ENCODE peak calls at places on chromosomes 12 and 14, in seven cellular contexts. A, K, J, Z, I, Q and R are unnamed samples.

GRCh38 chr12:1583421-1584078 is 10.8 kb downstream of the FBXL14 start:
- DNase-seq in A (peak), J (peak), I (peak), Q (peak), K (peak), Z (peak), R (peak)

GRCh38 chr14:32397871-32398640 is 69.0 kb downstream of the AKAP6 start:
- DNase-seq in K (no peak), A (no peak), J (no peak), Q (peak), I (peak), Z (no peak), R (no peak)

GRCh38 chr12:29278673-29279420 is 102.1 kb downstream of the ERGIC2 start:
- DNase-seq in I (peak), J (no peak), A (no peak), K (no peak), Q (no peak), Z (no peak), R (no peak)

GRCh38 chr12:75889214-75889613 is 142.4 kb downstream of the PHLDA1 start:
- DNase-seq in K (no peak), I (no peak), A (no peak), Z (no peak), J (no peak), Q (no peak), R (peak)

GRCh38 chr12:107761502-107761904 is 566 bp upstream of the PRDM4 start:
- DNase-seq in K (no peak), Z (no peak), Q (no peak), A (no peak), J (no peak), I (no peak), R (no peak)

GRCh38 chr14:50631408-50631821 is 36.7 kb downstream of the SAV1 start:
- DNase-seq in I (peak), Q (no peak), Z (no peak), A (no peak), K (no peak), J (no peak), R (no peak)

GRCh38 chr12:123572391-123572790 is 12.0 kb upstream of the TMED2 start:
- DNase-seq in A (no peak), J (no peak), K (no peak), I (no peak), Q (no peak), Z (no peak), R (no peak)

GRCh38 chr12:123115409-123116111 is 35.3 kb downstream of the PITPNM2 start:
- DNase-seq in A (peak), I (peak), K (no peak), Q (no peak), J (no peak), Z (no peak), R (no peak)

GRCh38 chr12:1439687-1440086 is 154.7 kb downstream of the FBXL14 start:
- DNase-seq in J (no peak), A (no peak), I (no peak), K (no peak), Q (no peak), Z (peak), R (no peak)

GRCh38 chr14:59582161-59582560 is 5.5 kb upstream of the CCDC175 start:
- DNase-seq in A (no peak), I (no peak), Z (no peak), Q (no peak), K (no peak), J (no peak), R (no peak)

GRCh38 chr14:101058571-101058970 is 155.0 kb upstream of the RTL1 start:
- DNase-seq in I (peak), K (no peak), A (no peak), Z (no peak), J (no peak), Q (no peak), R (no peak)

GRCh38 chr12:111298583-111299436 is 70.1 kb downstream of the PHETA1 start:
- DNase-seq in Z (peak), A (peak), K (no peak), Q (peak), I (peak), J (peak), R (peak)

GRCh38 chr12:5716221-5716620 is 228.8 kb downstream of the ANO2 start:
- DNase-seq in I (peak), Q (no peak), Z (no peak), A (no peak), K (no peak), J (no peak), R (no peak)

GRCh38 chr12:15193927-15194326 is 27.3 kb downstream of the RERG start:
- DNase-seq in K (no peak), I (no peak), A (no peak), J (no peak), Z (no peak), Q (peak), R (no peak)

GRCh38 chr14:99559286-99559990 is 44.6 kb downstream of the CCDC85C start:
- DNase-seq in Q (no peak), A (no peak), Z (no peak), K (no peak), J (no peak), I (peak), R (no peak)

GRCh38 chr14:33564774-33565630 is 385.9 kb downstream of the EGLN3 start:
- DNase-seq in Z (no peak), Q (no peak), K (no peak), J (no peak), A (peak), I (peak), R (no peak)

GRCh38 chr12:49552899-49553298 is 14.1 kb downstream of the KCNH3 start:
- DNase-seq in Q (no peak), J (no peak), Z (no peak), I (no peak), A (no peak), K (no peak), R (no peak)

GRCh38 chr12:19779393-19780056 is 340.2 kb downstream of the AEBP2 start:
- DNase-seq in Z (no peak), K (no peak), A (no peak), J (no peak), Q (no peak), I (peak), R (peak)

GRCh38 chr12:122123051-122123760 is 44.6 kb downstream of the MLXIP start:
- DNase-seq in Z (peak), I (peak), A (peak), K (peak), J (peak), Q (peak), R (peak)

GRCh38 chr14:69358233-69358963 is 39.7 kb downstream of the ERH start:
- DNase-seq in K (no peak), J (no peak), I (no peak), A (peak), Z (no peak), Q (no peak), R (no peak)

GRCh38 chr12:51246254-51246853 is 7.7 kb downstream of the DAZAP2 start:
- DNase-seq in K (no peak), I (peak), Z (peak), Q (no peak), A (no peak), J (no peak), R (no peak)

GRCh38 chr12:85835810-85836715 is at the start of gene RASSF9:
- DNase-seq in I (peak), Z (no peak), Q (peak), J (peak), A (no peak), K (peak), R (no peak)

GRCh38 chr14:90756755-90757345 is 59.4 kb downstream of the TTC7B start:
- DNase-seq in A (no peak), Z (no peak), K (no peak), I (no peak), J (no peak), Q (peak), R (no peak)
- TF ChIP-seq CTCF in A (no peak), Z (peak), K (no peak), I (no peak), J (no peak), Q (no peak), R (no peak)

GRCh38 chr14:63852817-63853730 is at the start of gene SYNE2:
- DNase-seq in J (peak), Q (peak), I (peak), Z (peak), A (peak), K (peak), R (peak)
- TF ChIP-seq CTCF in J (no peak), Q (peak), I (no peak), Z (no peak), A (peak), K (no peak), R (no peak)

GRCh38 chr12:32681272-32681671 is 2.2 kb downstream of the DNM1L start:
- DNase-seq in A (peak), I (no peak), Z (no peak), Q (no peak), J (no peak), K (no peak), R (no peak)

GRCh38 chr12:32680787-32681186 is 1.7 kb downstream of the DNM1L start:
- DNase-seq in A (no peak), I (no peak), K (no peak), Z (no peak), Q (no peak), J (no peak), R (no peak)

GRCh38 chr12:32679910-32680217 is 763 bp downstream of the DNM1L start:
- DNase-seq in J (no peak), K (no peak), Q (no peak), Z (no peak), I (no peak), A (no peak), R (no peak)

DNA sequence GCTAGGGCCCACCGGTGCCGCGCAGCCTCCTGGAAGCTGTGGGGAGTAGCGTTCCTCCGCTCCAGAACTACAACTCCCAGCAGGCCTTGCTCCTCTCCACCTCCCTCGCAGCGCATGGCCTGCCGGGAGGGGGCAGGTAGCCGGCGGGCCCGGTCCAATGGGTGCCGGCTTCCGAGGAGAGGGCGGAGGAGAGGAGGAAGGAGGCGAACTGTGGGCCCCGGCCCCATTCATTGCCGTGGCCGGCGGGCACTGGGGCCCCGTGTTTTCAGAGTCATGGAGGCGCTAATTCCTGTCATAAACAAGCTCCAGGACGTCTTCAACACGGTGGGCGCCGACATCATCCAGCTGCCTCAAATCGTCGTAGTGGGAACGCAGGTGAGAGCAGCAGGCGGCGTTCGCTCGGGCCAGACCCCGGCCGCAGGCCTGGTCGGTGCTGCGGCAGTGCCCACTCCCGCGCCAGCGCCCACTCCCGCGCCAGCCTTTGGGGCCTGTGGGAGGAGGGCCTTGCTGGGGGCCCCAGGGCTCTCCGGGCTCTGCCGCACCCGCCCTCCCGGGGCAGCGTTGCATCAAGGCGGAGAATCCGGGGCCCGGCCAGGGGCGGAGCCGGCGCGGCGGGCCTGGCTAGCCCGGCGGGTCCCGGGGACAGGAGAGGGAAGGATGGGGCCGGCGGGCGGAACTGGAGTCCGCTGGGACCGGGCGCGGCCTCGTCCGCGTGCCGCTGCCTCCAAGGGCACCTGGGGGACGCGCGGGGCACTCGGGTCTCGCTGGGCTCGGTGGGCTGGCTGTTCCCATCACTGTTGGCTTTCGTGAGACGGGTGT is at the start of gene DNM1L:
- DNase-seq in I (peak), A (peak), Z (peak), K (peak), J (peak), Q (peak), R (peak)
- TF ChIP-seq CTCF in I (peak), A (no peak), Z (no peak), K (no peak), J (peak), Q (no peak), R (no peak)

DNA sequence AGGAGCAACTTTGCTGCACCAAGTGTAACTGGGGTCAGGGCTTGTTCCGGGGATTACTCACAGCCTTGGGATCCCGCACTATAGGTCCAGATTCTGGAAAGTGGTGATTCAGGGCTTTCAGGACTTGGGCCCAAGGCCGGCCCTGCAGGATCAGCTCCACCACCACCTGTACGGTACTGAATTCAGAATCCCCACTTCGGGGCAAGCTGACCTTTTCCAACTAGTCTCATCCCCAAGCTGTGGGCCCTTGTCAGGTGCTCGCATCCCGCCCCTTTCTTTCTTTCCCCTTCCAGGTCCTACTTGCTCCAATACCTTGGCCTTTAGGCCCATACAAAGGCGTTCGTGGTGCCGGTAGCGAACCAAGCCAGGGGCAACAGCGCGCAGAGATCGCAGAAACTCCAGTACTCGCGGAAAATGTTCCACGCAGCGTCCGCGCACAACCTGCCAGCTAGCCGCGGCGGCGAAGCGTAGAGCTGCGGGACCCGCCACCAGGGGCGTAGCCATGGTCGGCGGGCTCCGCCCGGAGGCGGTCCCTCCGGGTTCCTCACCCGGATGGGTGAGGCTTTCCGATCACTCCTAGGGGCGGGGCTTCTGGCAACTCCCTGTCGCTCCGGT is 487 bp downstream of the TINF2 start:
- DNase-seq in I (peak), K (peak), Q (no peak), A (peak), Z (peak), J (peak), R (peak)
- TF ChIP-seq CTCF in I (peak), K (peak), Q (no peak), A (peak), Z (peak), J (peak), R (peak)

GRCh38 chr12:95972832-95973465 is 23.2 kb downstream of the HAL start:
- DNase-seq in A (no peak), Q (no peak), K (no peak), I (no peak), Z (no peak), J (no peak), R (no peak)
- TF ChIP-seq CTCF in A (no peak), Q (no peak), K (no peak), I (no peak), Z (no peak), J (no peak), R (no peak)

DNA sequence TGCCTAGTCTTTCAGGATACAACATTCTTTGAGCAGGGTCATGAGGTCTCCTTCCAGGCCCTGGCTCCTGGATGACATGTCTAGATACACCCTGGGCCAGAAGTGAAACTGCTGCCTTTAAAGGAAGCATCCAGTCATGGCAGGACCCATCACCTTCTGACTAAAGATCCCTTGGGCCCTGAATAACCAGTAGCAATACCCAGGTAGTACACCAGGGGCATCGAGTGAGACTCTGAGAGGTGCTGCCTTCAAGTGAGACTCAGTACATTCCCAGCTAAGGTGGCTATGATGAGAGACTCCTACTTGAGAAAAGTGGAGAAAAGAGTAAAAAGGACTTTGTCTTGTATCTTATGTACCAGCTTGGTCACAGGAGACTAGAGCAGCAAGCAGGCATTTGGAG is 23.5 kb downstream of the OR6C68 start:
- DNase-seq in Q (peak), A (no peak), K (no peak), I (no peak), Z (no peak), J (no peak), R (no peak)
- TF ChIP-seq CTCF in Q (no peak), A (no peak), K (no peak), I (no peak), Z (no peak), J (no peak), R (no peak)

GRCh38 chr14:76011959-76012802 is 26.6 kb downstream of the IFT43 start:
- DNase-seq in J (no peak), K (no peak), Z (no peak), Q (no peak), I (no peak), A (no peak), R (no peak)
- TF ChIP-seq CTCF in J (no peak), K (no peak), Z (no peak), Q (no peak), I (no peak), A (no peak), R (no peak)